ENCODE peak calls at places on chromosomes 7 and 10, in six cellular contexts. Y is HCT116, R is Peyer's patch, Q is tibial artery, N is thoracic aorta, V is substantia nigra. K is an unnamed sample.

GRCh38 chr10:111076682-111077661 is at the start of gene ADRA2A:
- DNase-seq in Q (no peak), N (no peak), Y (no peak), V (peak; percentile 54), R (no peak), K (no peak)

GRCh38 chr10:72688208-72688651 is 3.7 kb upstream of the MCU start:
- DNase-seq in N (no peak), Y (no peak), Q (no peak), R (no peak), V (no peak), K (no peak)

GRCh38 chr7:7181519-7182155 is 707 bp upstream of the C1GALT1 start:
- DNase-seq in V (peak; percentile 17), R (peak; percentile 71), Y (peak; percentile 32), N (no peak), Q (peak; percentile 38), K (no peak)

GRCh38 chr7:106243893-106244292 is 40.9 kb downstream of the NAMPT start:
- DNase-seq in V (no peak), Y (no peak), N (no peak), R (no peak), Q (no peak), K (no peak)

GRCh38 chr10:44339218-44339617 is 45.7 kb downstream of the CXCL12 start:
- DNase-seq in V (no peak), Y (no peak), N (no peak), Q (no peak), R (no peak), K (no peak)

GRCh38 chr7:39682042-39682441 is 58.7 kb downstream of the RALA start:
- DNase-seq in Q (no peak), N (no peak), Y (no peak), V (no peak), R (no peak), K (no peak)

GRCh38 chr7:149126662-149127321 is 668 bp upstream of the ZNF425 start:
- DNase-seq in Q (peak; percentile 41), V (peak; percentile 63), N (peak; percentile 2), Y (no peak), R (peak; percentile 62), K (no peak)

GRCh38 chr10:48511066-48511854 is 93.6 kb downstream of the ARHGAP22 start:
- DNase-seq in Y (no peak), Q (no peak), N (no peak), V (no peak), R (no peak), K (no peak)

GRCh38 chr10:79299397-79300370 is 47.6 kb upstream of the PPIF start:
- DNase-seq in V (no peak), Q (peak; percentile 70), Y (no peak), N (no peak), R (no peak), K (no peak)

GRCh38 chr7:111710839-111711380 is 148.6 kb upstream of the IMMP2L start:
- DNase-seq in R (no peak), Y (no peak), N (no peak), V (no peak), Q (no peak), K (no peak)

GRCh38 chr10:33621143-33621542 is 286.7 kb upstream of the NRP1 start:
- DNase-seq in Q (no peak), R (no peak), N (no peak), V (no peak), Y (no peak), K (no peak)

GRCh38 chr7:90540406-90540805 is 55.7 kb upstream of the CDK14 start:
- DNase-seq in Q (no peak), Y (no peak), V (no peak), N (no peak), R (no peak), K (peak; percentile 44)

DNA sequence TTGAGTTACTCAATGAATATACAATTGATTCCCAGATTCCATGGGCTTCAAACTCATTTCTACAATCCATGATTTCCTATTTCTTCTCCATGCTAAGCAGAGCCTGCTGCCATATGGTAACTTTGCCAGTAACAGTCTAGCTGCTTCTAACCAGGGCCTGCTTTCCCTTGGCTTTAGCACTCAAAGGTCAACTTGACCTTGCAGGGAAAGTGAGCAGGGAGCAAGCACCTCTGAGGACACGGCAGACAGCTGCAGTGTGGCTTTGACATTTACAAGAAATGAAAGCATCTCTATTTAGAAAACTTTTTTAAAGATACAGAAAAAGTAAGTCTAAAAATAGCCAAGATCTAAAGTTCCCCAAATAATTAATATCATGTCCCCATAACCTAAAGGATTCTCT is 257.8 kb downstream of the AHR start:
- DNase-seq in R (no peak), N (no peak), Y (no peak), V (no peak), Q (no peak), K (no peak)
- H3K27ac ChIP-seq in R (no peak overlapping the region), N (no peak overlapping the region), Y (no peak overlapping the region), V (no peak overlapping the region), Q (no peak overlapping the region), K (no peak overlapping the region)

GRCh38 chr7:108311446-108312168 is 144.6 kb downstream of the NRCAM start:
- DNase-seq in R (no peak), N (no peak), Q (no peak), Y (no peak), V (no peak), K (peak; percentile 73)

GRCh38 chr7:108307246-108307982 is 148.8 kb downstream of the NRCAM start:
- DNase-seq in V (peak; percentile 30), R (no peak), Q (no peak), N (no peak), Y (no peak), K (no peak)

GRCh38 chr7:108308276-108308675 is 148.0 kb downstream of the NRCAM start:
- DNase-seq in R (no peak), V (no peak), N (no peak), Y (no peak), Q (no peak), K (no peak)

GRCh38 chr7:108310351-108310750 is 145.9 kb downstream of the NRCAM start:
- DNase-seq in V (no peak), N (no peak), Y (no peak), R (no peak), Q (no peak), K (no peak)

DNA sequence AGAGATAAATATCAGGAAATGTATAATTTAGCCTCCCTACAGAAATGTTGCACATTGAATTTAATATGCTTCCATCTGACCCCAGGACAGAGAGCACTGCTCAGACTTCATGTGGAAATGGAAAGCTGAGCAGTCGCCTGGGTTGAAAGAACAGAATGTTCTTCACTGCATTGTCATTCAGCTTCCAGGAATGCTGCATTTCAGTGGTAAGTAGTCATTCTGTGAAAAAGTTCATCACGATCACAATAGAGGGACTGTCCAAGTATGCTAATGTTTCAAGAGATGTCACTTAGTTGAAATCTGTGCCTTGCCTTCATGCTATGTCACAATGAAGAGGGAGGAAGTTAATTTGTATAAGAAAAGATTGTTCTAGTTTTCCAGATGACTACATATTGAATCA is 147.3 kb downstream of the NRCAM start:
- DNase-seq in Y (no peak), V (no peak), N (no peak), Q (no peak), R (no peak), K (no peak)
- H3K27ac ChIP-seq in Y (no peak overlapping the region), V (no peak overlapping the region), N (no peak overlapping the region), Q (no peak overlapping the region), R (no peak overlapping the region), K (peak overlapping the region; percentile 98)

DNA sequence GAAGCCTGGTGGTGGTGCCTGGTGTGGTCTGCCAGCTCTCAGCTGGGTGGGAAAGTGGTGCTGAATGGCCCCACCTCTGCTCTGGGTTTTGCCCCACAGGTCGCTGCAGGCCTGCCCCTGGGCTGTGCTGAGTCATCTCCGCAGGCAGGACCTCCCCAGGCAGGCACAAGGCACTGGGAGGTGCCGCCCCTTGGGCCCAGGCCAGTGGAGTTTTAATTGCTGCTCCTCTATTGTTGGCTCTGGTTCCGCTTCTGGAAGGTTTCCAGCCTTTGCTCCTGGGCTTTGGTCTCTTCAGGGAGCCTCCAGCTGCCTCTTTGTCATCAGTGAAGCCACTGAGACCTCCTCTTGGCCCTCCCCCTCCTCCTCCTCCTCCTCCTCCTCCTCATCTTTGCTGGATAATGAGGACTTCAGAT is 180.3 kb upstream of the GRB10 start:
- DNase-seq in N (no peak), R (no peak), V (peak; percentile 22), Q (peak; percentile 43), Y (peak; percentile 86), K (no peak)
- H3K27ac ChIP-seq in N (no peak overlapping the region), R (peak overlapping the region; percentile 49), V (no peak overlapping the region), Q (no peak overlapping the region), Y (peak overlapping the region; percentile 59), K (no peak overlapping the region)

GRCh38 chr7:44749992-44750391 is 1.3 kb downstream of the ZMIZ2 start:
- DNase-seq in N (no peak), Q (no peak), Y (no peak), V (no peak), R (no peak), K (no peak)
- H3K27ac ChIP-seq in N (no peak overlapping the region), Q (peak overlapping the region; percentile 83), Y (no peak overlapping the region), V (no peak overlapping the region), R (no peak overlapping the region), K (no peak overlapping the region)

K was measured in epithelial cell of prostate.